ENCODE peak calls at places on chromosomes 4 and X, in ten cellular contexts. X, D, K, P, F, Y, S, H, W and G are unnamed samples.

GRCh38 chrX:121869876-121870477 is 822.6 kb downstream of the GLUD2 start:
- DNase-seq in X (no peak), D (no peak), K (no peak), P (no peak), F (no peak), Y (no peak), S (no peak), H (no peak), W (no peak), G (no peak)

GRCh38 chrX:96551320-96551872 is 133.2 kb upstream of the DIAPH2 start:
- DNase-seq in X (no peak), D (no peak), K (no peak), P (no peak), F (no peak), Y (no peak), S (no peak), H (no peak), W (no peak), G (no peak)

GRCh38 chr4:156193116-156193515 is 239.4 kb upstream of the CTSO start:
- DNase-seq in X (no peak), D (peak; percentile 28), K (no peak), P (no peak), F (no peak), Y (no peak), S (no peak), H (no peak), W (no peak), G (no peak)

GRCh38 chr4:187309456-187309855 is 585.8 kb upstream of the FAT1 start:
- DNase-seq in X (no peak), D (peak; percentile 70), K (no peak), P (no peak), F (no peak), Y (no peak), S (no peak), H (no peak), W (no peak), G (peak; percentile 56)

GRCh38 chr4:168825975-168826374 is 184.1 kb downstream of the CBR4 start:
- DNase-seq in X (no peak), D (peak; percentile 67), K (no peak), P (no peak), F (no peak), Y (no peak), S (no peak), H (no peak), W (no peak), G (no peak)

GRCh38 chr4:80577991-80578390 is 242.5 kb downstream of the CFAP299 start:
- DNase-seq in X (no peak), D (no peak), K (no peak), P (no peak), F (no peak), Y (no peak), S (no peak), H (no peak), W (no peak), G (peak; percentile 1)

GRCh38 chr4:8838911-8839431 is 32.7 kb downstream of the HMX1 start:
- DNase-seq in X (no peak), D (no peak), K (no peak), P (no peak), F (no peak), Y (no peak), S (peak; percentile 31), H (no peak), W (no peak), G (no peak)

GRCh38 chr4:7766086-7766485 is 173.6 kb downstream of the AFAP1 start:
- DNase-seq in X (no peak), D (no peak), K (no peak), P (no peak), F (no peak), Y (no peak), S (no peak), H (no peak), W (no peak), G (no peak)

GRCh38 chr4:3783691-3784306 is 17.6 kb downstream of the ADRA2C start:
- DNase-seq in X (peak; percentile 74), D (no peak), K (no peak), P (no peak), F (peak; percentile 52), Y (no peak), S (no peak), H (no peak), W (no peak), G (no peak)

GRCh38 chrX:42119076-42119475 is 195.7 kb upstream of the CASK start:
- DNase-seq in X (peak; percentile 41), D (peak; percentile 71), K (no peak), P (no peak), F (no peak), Y (no peak), S (no peak), H (no peak), W (no peak), G (peak; percentile 68)

GRCh38 chr4:11130195-11130975 is 298.3 kb downstream of the HS3ST1 start:
- DNase-seq in X (no peak), D (peak; percentile 98), K (no peak), P (no peak), F (no peak), Y (no peak), S (no peak), H (no peak), W (no peak), G (peak; percentile 98)

GRCh38 chr4:16226816-16227461 is 668 bp upstream of the TAPT1 start:
- DNase-seq in X (peak; percentile 69), D (peak; percentile 42), K (no peak), P (peak; percentile 58), F (peak; percentile 74), Y (no peak), S (peak; percentile 74), H (peak; percentile 39), W (peak; percentile 11), G (peak; percentile 19)

GRCh38 chr4:139814285-139815015 is 148.8 kb downstream of the MGST2 start:
- DNase-seq in X (no peak), D (peak; percentile 42), K (no peak), P (peak; percentile 36), F (peak; percentile 41), Y (no peak), S (no peak), H (no peak), W (no peak), G (peak; percentile 48)

GRCh38 chrX:129347291-129347690 is 176.0 kb downstream of the SMARCA1 start:
- DNase-seq in X (no peak), D (no peak), K (no peak), P (no peak), F (no peak), Y (no peak), S (no peak), H (no peak), W (no peak), G (no peak)

GRCh38 chr4:168708108-168708507 is 211.3 kb downstream of the PALLD start:
- DNase-seq in X (no peak), D (peak; percentile 60), K (no peak), P (no peak), F (no peak), Y (no peak), S (no peak), H (no peak), W (no peak), G (peak; percentile 52)

GRCh38 chr4:128256539-128256938 is 31.1 kb downstream of the PGRMC2 start:
- DNase-seq in X (no peak), D (no peak), K (no peak), P (no peak), F (no peak), Y (no peak), S (no peak), H (no peak), W (no peak), G (no peak)

DNA sequence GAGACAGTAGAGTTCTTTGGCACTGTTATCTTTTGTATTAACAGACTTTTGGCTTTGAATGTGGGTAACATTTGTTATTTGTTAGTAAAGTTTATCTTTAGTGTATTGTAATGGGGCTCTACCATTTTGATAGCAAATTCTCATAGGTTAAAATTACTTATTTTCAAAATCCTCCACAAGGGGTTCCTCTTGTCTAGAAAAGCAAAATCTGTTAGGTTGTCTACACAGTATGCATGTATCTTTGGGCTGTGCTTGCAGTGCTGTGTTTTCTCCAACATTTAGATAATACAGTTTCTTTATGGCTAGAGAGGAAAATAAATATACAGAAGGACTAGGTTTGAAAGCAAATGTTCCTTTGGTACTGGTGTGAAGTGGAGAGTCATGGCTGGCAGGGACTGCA is 40.2 kb downstream of the POLR2B start:
- DNase-seq in X (no peak), D (no peak), K (no peak), P (no peak), F (no peak), Y (no peak), S (no peak), H (no peak), W (no peak), G (no peak)
- H3K36me3 ChIP-seq in X (peaks cover 5% of the 10 kb centered on the region), D (peaks cover 9% of the 10 kb centered on the region), K (peaks cover 13% of the 10 kb centered on the region), P (peaks cover 17% of the 10 kb centered on the region), F (peaks cover 67% of the 10 kb centered on the region), Y (peaks cover 22% of the 10 kb centered on the region), S (peaks cover 6% of the 10 kb centered on the region), H (peaks cover 27% of the 10 kb centered on the region), W (peaks cover 77% of the 10 kb centered on the region), G (peaks cover 57% of the 10 kb centered on the region)

GRCh38 chr4:176156656-176157055 is 38.7 kb downstream of the SPATA4 start:
- DNase-seq in X (no peak), D (peak; percentile 92), K (no peak), P (no peak), F (no peak), Y (no peak), S (no peak), H (no peak), W (no peak), G (peak; percentile 92)
- H3K4me1 ChIP-seq in X (no peaks in the 10 kb centered on the region), D (no peaks in the 10 kb centered on the region), K (no peaks in the 10 kb centered on the region), P (no peaks in the 10 kb centered on the region), F (peaks cover 3% of the 10 kb centered on the region), Y (no peaks in the 10 kb centered on the region), S (no peaks in the 10 kb centered on the region), H (no peaks in the 10 kb centered on the region), W (no peaks in the 10 kb centered on the region), G (no peaks in the 10 kb centered on the region)

DNA sequence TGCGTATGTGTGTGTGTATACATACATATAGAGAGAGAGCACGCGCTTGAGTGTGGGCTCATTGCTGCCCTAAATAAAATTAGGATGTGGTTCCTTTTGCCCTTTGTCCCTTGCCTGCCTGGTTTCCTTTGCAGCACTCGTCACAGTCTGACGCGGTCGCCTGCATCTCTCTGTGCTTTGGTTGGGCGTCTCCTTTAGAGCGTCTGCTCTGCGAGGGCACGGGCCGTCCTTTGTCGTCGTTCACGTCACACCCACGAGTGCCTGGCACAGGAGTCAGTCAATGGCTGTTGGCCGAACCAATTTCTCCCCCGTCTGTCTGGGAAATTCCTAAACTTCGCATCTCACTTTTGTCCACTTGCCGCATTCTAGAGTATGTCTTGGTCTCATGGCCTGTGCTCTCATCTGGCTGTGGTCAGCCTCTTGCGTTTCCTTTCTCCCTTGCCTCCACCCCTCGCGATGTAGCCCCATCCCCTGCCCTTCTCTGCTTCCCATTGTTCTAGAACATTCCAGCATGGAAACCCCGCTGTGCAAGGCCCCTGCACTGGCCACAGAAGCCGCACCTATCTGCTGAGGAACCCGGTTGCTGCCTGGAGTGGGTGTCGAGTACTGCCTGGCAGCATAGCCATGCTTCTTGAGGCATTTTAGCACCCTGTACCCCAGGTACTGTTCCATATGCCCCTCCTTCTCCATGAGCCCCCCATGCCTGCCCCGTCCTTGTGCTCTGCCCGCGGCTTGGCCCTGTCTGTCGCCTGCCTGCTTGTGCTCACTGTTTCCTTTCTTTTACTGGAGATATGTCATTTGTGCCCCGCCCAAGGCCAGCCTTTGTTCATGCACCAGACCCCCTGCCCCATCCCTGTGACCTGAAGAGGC is 8.0 kb downstream of the MAEA start:
- DNase-seq in X (no peak), D (no peak), K (no peak), P (no peak), F (no peak), Y (no peak), S (peak; percentile 37), H (no peak), W (peak; percentile 36), G (no peak)
- H3K36me3 ChIP-seq in X (no peaks in the 10 kb centered on the region), D (peaks cover 9% of the 10 kb centered on the region), K (peaks cover 6% of the 10 kb centered on the region), P (peaks cover 41% of the 10 kb centered on the region), F (no peaks in the 10 kb centered on the region), Y (peaks cover 3% of the 10 kb centered on the region), S (no peaks in the 10 kb centered on the region), H (no peaks in the 10 kb centered on the region), W (peaks cover 37% of the 10 kb centered on the region), G (peaks cover 8% of the 10 kb centered on the region)

GRCh38 chrX:13420545-13421183 is 100.8 kb upstream of the ATXN3L start:
- DNase-seq in X (no peak), D (no peak), K (no peak), P (no peak), F (no peak), Y (no peak), S (no peak), H (no peak), W (no peak), G (no peak)
- H3K4me1 ChIP-seq in X (no peaks in the 10 kb centered on the region), D (no peaks in the 10 kb centered on the region), K (no peaks in the 10 kb centered on the region), P (no peaks in the 10 kb centered on the region), F (peaks cover 3% of the 10 kb centered on the region), Y (no peaks in the 10 kb centered on the region), S (no peaks in the 10 kb centered on the region), H (no peaks in the 10 kb centered on the region), W (no peaks in the 10 kb centered on the region), G (peaks cover 4% of the 10 kb centered on the region)